ENCODE peak calls at places on chromosomes 12 and 14, in five cellular contexts. Z is K562, G is HepG2, B is GM12878, I is H1. N is an unnamed sample.

GRCh38 chr12:122518908-122519307 is 7.8 kb downstream of the RSRC2 start:
- DNase-seq in G (no peak), B (no peak), Z (no peak), I (no peak), N (no peak)

GRCh38 chr14:73168274-73168673 is 32.0 kb downstream of the PSEN1 start:
- DNase-seq in B (no peak), G (no peak), Z (no peak), I (no peak), N (no peak)

GRCh38 chr14:59139324-59139723 is 49.1 kb upstream of the DAAM1 start:
- DNase-seq in B (no peak), G (no peak), I (no peak), Z (no peak), N (no peak)

GRCh38 chr12:48796976-48797375 is 8.1 kb upstream of the ADCY6 start:
- DNase-seq in Z (no peak), B (no peak), G (no peak), I (no peak), N (no peak)

GRCh38 chr12:67239061-67239460 is 30.1 kb upstream of the CAND1 start:
- DNase-seq in B (no peak), Z (no peak), G (no peak), I (no peak), N (no peak)

GRCh38 chr12:110689601-110690430 is 901 bp upstream of the HVCN1 start:
- DNase-seq in I (peak), Z (peak), B (peak), G (no peak), N (no peak)

GRCh38 chr12:1935700-1936378 is 17.4 kb upstream of the CACNA2D4 start:
- DNase-seq in G (no peak), B (no peak), Z (no peak), I (peak), N (no peak)

GRCh38 chr14:65476290-65476941 is 63.9 kb downstream of the FUT8 start:
- DNase-seq in Z (no peak), G (no peak), I (no peak), B (peak), N (no peak)

GRCh38 chr14:103749860-103750259 is 34.2 kb downstream of the ZFYVE21 start:
- DNase-seq in Z (no peak), B (no peak), G (no peak), I (no peak), N (no peak)

GRCh38 chr14:18688346-18688745 is 87.4 kb downstream of the OR11H12 start:
- DNase-seq in Z (no peak), B (no peak), I (no peak), G (no peak), N (no peak)

GRCh38 chr12:96386794-96387193 is 13.4 kb downstream of the CDK17 start:
- DNase-seq in B (no peak), G (no peak), I (no peak), Z (no peak), N (no peak)

GRCh38 chr14:59254146-59254910 is 65.9 kb downstream of the DAAM1 start:
- DNase-seq in G (no peak), I (no peak), Z (no peak), B (no peak), N (peak)

GRCh38 chr12:18421840-18422239 is 160.5 kb downstream of the PIK3C2G start:
- DNase-seq in B (no peak), Z (no peak), G (no peak), I (no peak), N (no peak)

GRCh38 chr12:89353823-89354629 is 1.7 kb upstream of the DUSP6 start:
- DNase-seq in I (peak), B (no peak), Z (no peak), G (peak), N (peak)

GRCh38 chr12:63498239-63498638 is 170.1 kb downstream of the DPY19L2 start:
- DNase-seq in B (no peak), Z (no peak), I (no peak), G (no peak), N (no peak)

GRCh38 chr12:62660763-62661162 is 194.1 kb downstream of the MON2 start:
- DNase-seq in Z (no peak), I (no peak), B (no peak), G (no peak), N (no peak)

GRCh38 chr12:124481772-124482566 is 85.4 kb downstream of the NCOR2 start:
- DNase-seq in I (no peak), G (no peak), Z (no peak), B (no peak), N (no peak)

GRCh38 chr14:38065101-38065762 is 142.5 kb upstream of the SSTR1 start:
- DNase-seq in B (no peak), Z (no peak), G (no peak), I (no peak), N (no peak)

GRCh38 chr12:68374315-68374982 is 42.3 kb upstream of the MDM1 start:
- DNase-seq in I (no peak), Z (no peak), B (peak), G (no peak), N (no peak)

GRCh38 chr14:105333020-105333490 is 18.5 kb downstream of the PACS2 start:
- DNase-seq in Z (no peak), B (no peak), I (no peak), G (no peak), N (no peak)

GRCh38 chr12:76201316-76201715 is 116.8 kb upstream of the NAP1L1 start:
- DNase-seq in G (no peak), Z (no peak), I (no peak), B (no peak), N (no peak)

GRCh38 chr14:68535404-68536024 is 257.4 kb downstream of the ZFP36L1 start:
- DNase-seq in I (no peak), Z (no peak), B (no peak), G (no peak), N (no peak)

GRCh38 chr12:88650715-88651114 is 70.4 kb upstream of the KITLG start:
- DNase-seq in G (no peak), Z (no peak), B (no peak), I (no peak), N (peak)

GRCh38 chr14:88911811-88912210 is 87.4 kb downstream of the TTC8 start:
- DNase-seq in G (no peak), B (no peak), Z (no peak), I (no peak), N (no peak)

GRCh38 chr14:88914956-88915355 is 90.5 kb downstream of the TTC8 start:
- DNase-seq in I (no peak), G (no peak), B (no peak), Z (no peak), N (no peak)

GRCh38 chr14:88904864-88905263 is 80.4 kb downstream of the TTC8 start:
- DNase-seq in I (no peak), Z (no peak), B (no peak), G (no peak), N (no peak)

GRCh38 chr14:88908216-88908615 is 83.8 kb downstream of the TTC8 start:
- DNase-seq in Z (no peak), B (no peak), I (no peak), G (no peak), N (no peak)

GRCh38 chr14:88910386-88910785 is 85.9 kb downstream of the TTC8 start:
- DNase-seq in I (no peak), G (no peak), Z (no peak), B (no peak), N (no peak)
- TF ChIP-seq KDM1A in I (no peak), G (no peak), Z (no peak), B (no peak), N (no peak)

GRCh38 chr14:53968756-53969155 is 12.1 kb upstream of the BMP4 start:
- DNase-seq in B (no peak), G (no peak), Z (no peak), I (no peak), N (no peak)

GRCh38 chr14:53962954-53963490 is 6.4 kb upstream of the BMP4 start:
- DNase-seq in B (no peak), I (no peak), G (no peak), Z (no peak), N (no peak)

GRCh38 chr14:53967606-53968005 is 11.0 kb upstream of the BMP4 start:
- DNase-seq in B (no peak), I (no peak), Z (no peak), G (no peak), N (no peak)

GRCh38 chr14:53964249-53964648 is 7.6 kb upstream of the BMP4 start:
- DNase-seq in G (no peak), B (no peak), Z (no peak), I (no peak), N (no peak)

GRCh38 chr14:53963491-53964227 is 7.0 kb upstream of the BMP4 start:
- DNase-seq in B (no peak), I (peak), Z (no peak), G (no peak), N (no peak)
- TF ChIP-seq KDM1A in B (no peak), I (no peak), Z (no peak), G (no peak), N (no peak)

GRCh38 chr12:29350080-29350479 is 30.9 kb downstream of the ERGIC2 start:
- DNase-seq in I (no peak), G (peak), Z (no peak), B (no peak), N (no peak)
- TF ChIP-seq KDM1A in I (no peak), G (no peak), Z (no peak), B (no peak), N (no peak)

DNA sequence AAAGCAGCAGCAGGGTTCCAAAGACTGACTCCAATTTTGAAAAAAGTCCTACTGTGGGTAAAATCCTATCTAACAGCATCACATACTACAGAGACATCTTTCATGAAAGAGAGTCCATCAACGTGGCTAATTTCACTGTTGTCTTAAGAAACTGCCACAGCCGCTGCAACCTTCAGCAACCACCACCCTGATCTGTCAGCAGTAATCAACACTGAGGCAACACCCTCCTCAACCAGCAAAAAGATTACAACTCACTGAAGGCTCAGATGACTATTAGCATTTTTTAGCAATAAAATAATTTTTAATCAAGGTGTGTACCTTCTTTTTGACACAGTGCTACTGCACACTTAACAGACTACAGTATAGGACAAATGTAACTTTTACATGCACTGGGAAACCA is 6.6 kb downstream of the CAPRIN2 start:
- DNase-seq in G (no peak), Z (no peak), B (no peak), I (no peak), N (no peak)
- TF ChIP-seq KDM1A in G (no peak), Z (no peak), B (no peak), I (no peak), N (no peak)

DNA sequence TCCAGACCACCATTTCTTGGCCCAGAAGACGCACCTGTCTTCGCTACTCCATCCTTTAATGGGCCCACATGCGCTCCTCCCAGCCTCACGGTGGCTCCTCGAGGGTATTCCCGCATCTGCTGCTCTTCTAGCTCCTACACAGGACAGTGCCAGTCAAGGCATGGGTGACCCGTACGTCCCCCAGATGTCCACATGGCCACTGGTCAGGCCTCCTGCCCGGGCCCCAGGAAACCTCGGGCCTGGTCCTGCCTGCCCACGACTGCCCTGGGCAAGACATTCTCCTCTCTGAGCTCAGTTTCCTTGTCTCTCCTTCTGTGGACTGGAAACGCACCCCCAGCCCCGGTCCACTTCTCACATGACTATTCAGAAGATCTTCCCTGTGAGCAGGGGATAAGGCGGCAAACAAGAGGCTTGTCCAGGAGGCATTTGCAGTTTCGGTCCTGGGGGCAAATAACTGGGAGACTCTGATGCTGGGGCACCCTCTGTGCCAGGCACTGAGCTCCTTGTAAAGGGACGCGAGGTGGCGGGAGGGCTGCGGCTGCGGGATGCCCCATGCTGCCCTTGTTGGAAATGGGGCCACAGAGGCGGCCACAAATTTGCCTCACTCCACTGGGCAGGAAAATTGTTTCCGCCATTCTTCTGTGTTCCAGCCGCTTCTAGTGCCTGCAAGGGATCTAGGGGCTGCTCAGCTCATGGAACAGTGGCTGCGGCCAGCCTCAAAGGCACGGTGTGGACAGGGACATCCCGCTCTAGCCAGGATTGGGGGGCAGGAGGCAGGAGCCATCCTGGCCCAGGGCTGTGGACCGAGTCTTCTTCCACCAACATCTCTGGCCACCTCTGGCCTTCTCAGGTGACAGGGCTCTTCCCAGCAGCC is 6.8 kb upstream of the BEGAIN start:
- DNase-seq in I (no peak), Z (no peak), B (no peak), G (no peak), N (no peak)
- TF ChIP-seq KDM1A in I (no peak), Z (no peak), B (no peak), G (no peak), N (no peak)

N was measured in A549.